ENCODE peak calls at places on chromosomes 11 and 22, in eight cellular contexts. I is left lung, T is stomach, H is GM23338, C is fibroblast of pulmonary artery, U is uterus, Z is OCI-LY7, F is NB4. A is an unnamed sample.

GRCh38 chr11:82682003-82682751 is 51.5 kb downstream of the FAM181B start:
- DNase-seq in Z (peak), F (peak), C (peak), T (no peak), I (no peak), H (peak), U (no peak), A (no peak)

GRCh38 chr22:50169774-50170341 is 673 bp upstream of the PANX2 start:
- DNase-seq in I (peak), Z (no peak), C (peak), T (peak), F (peak), U (no peak), H (peak), A (no peak)

GRCh38 chr11:128116447-128117240 is 470.7 kb downstream of the ETS1 start:
- DNase-seq in Z (no peak), H (no peak), F (no peak), C (peak), U (no peak), T (no peak), I (no peak), A (no peak)

GRCh38 chr22:23237201-23237798 is 57.0 kb downstream of the BCR start:
- DNase-seq in F (no peak), U (peak), I (no peak), H (peak), T (peak), Z (no peak), C (peak), A (no peak)

GRCh38 chr11:46666516-46666915 is 33.9 kb downstream of the ARHGAP1 start:
- DNase-seq in I (no peak), U (peak), C (no peak), F (peak), T (no peak), Z (no peak), H (no peak), A (no peak)

GRCh38 chr11:120598517-120599209 is 87.1 kb downstream of the GRIK4 start:
- DNase-seq in Z (no peak), I (no peak), T (no peak), C (no peak), H (no peak), U (no peak), F (no peak), A (peak)

GRCh38 chr22:19843107-19843856 is 11.4 kb downstream of the GNB1L start:
- DNase-seq in I (no peak), C (no peak), F (no peak), U (no peak), Z (no peak), H (no peak), T (peak), A (no peak)

GRCh38 chr11:3131330-3131941 is 33.7 kb downstream of the OSBPL5 start:
- DNase-seq in Z (no peak), C (no peak), F (no peak), T (no peak), U (no peak), I (no peak), H (no peak), A (no peak)

GRCh38 chr11:15775797-15776196 is 580.5 kb downstream of the SOX6 start:
- DNase-seq in U (no peak), H (no peak), Z (no peak), F (no peak), C (no peak), I (no peak), T (no peak), A (no peak)

GRCh38 chr11:29018631-29019030 is 910.4 kb downstream of the METTL15 start:
- DNase-seq in C (peak), I (no peak), F (no peak), Z (no peak), H (no peak), T (no peak), U (no peak), A (no peak)

GRCh38 chr11:64447717-64448598 is 89.0 kb downstream of the RPS6KA4 start:
- DNase-seq in T (peak), C (peak), U (no peak), I (peak), Z (peak), F (peak), H (peak), A (peak)

GRCh38 chr11:33936745-33937612 is 45.1 kb upstream of the LMO2 start:
- DNase-seq in F (peak), T (no peak), I (peak), C (peak), Z (no peak), U (peak), H (no peak), A (no peak)

GRCh38 chr11:32071811-32072210 is 19.1 kb upstream of the RCN1 start:
- DNase-seq in H (peak), F (no peak), T (no peak), I (no peak), Z (no peak), U (no peak), C (peak), A (no peak)

GRCh38 chr11:119447664-119448242 is 24.8 kb upstream of the THY1 start:
- DNase-seq in F (no peak), Z (no peak), C (no peak), I (no peak), T (no peak), U (no peak), H (no peak), A (no peak)
- H3K4me3 ChIP-seq in F (no peak), Z (no peak), C (no peak), I (no peak), T (no peak), U (no peak), H (no peak), A (no peak)

GRCh38 chr22:45783690-45784089 is 112.1 kb downstream of the ATXN10 start:
- DNase-seq in C (no peak), U (no peak), Z (no peak), F (no peak), T (no peak), I (no peak), H (no peak), A (no peak)
- H3K4me3 ChIP-seq in C (no peak), U (no peak), Z (no peak), F (no peak), T (no peak), I (no peak), H (no peak), A (no peak)

GRCh38 chr11:107688322-107688918 is 23.4 kb downstream of the SLN start:
- DNase-seq in U (no peak), T (no peak), F (no peak), H (no peak), I (no peak), Z (no peak), C (peak), A (no peak)
- H3K4me3 ChIP-seq in U (no peak), T (no peak), F (no peak), H (no peak), I (no peak), Z (no peak), C (no peak), A (no peak)

GRCh38 chr22:25449781-25450317 is 114.6 kb upstream of the GRK3 start:
- DNase-seq in H (no peak), Z (no peak), C (no peak), T (no peak), I (no peak), U (no peak), F (no peak), A (no peak)

GRCh38 chr22:25453058-25453457 is 111.4 kb upstream of the GRK3 start:
- DNase-seq in I (no peak), H (no peak), U (no peak), T (no peak), Z (no peak), C (no peak), F (no peak), A (no peak)

GRCh38 chr22:25453557-25453956 is 110.9 kb upstream of the GRK3 start:
- DNase-seq in I (no peak), F (no peak), Z (no peak), T (no peak), C (no peak), U (no peak), H (no peak), A (no peak)

GRCh38 chr22:25451480-25452114 is 112.9 kb upstream of the GRK3 start:
- DNase-seq in Z (no peak), T (no peak), U (no peak), H (no peak), I (no peak), C (peak), F (no peak), A (no peak)

GRCh38 chr22:25452116-25452700 is 112.3 kb upstream of the GRK3 start:
- DNase-seq in U (no peak), C (peak), I (no peak), Z (no peak), H (no peak), T (no peak), F (no peak), A (no peak)
- H3K4me3 ChIP-seq in U (no peak), C (peak), I (no peak), Z (no peak), H (no peak), T (no peak), F (no peak), A (no peak)

GRCh38 chr11:66884443-66884842 is 27.6 kb downstream of the LRFN4 start:
- DNase-seq in T (no peak), H (no peak), F (no peak), U (no peak), C (no peak), I (no peak), Z (no peak), A (no peak)
- H3K4me3 ChIP-seq in T (no peak), H (no peak), F (no peak), U (no peak), C (no peak), I (no peak), Z (no peak), A (no peak)